ENCODE peak calls at places on chromosomes 11 and 22, in four cellular contexts. O is stimulated activated CD8-positive, alpha-beta memory T cell treated with anti-CD3 and anti-CD28 coated beads, Interleukin-7, amount 100 ng/mL, for 48 hours; D is adipocyte; V is NCI-H510A. T is an unnamed sample.
A peak's percentile ranks its signal among the peaks of the same experiment; 100 is the strongest.

GRCh38 chr11:32100495-32100894 is 9.6 kb downstream of the RCN1 start:
- DNase-seq in O (no peak), D (no peak), V (no peak), T (no peak)

GRCh38 chr11:35218956-35219355 is 80.0 kb downstream of the CD44 start:
- DNase-seq in O (no peak), D (peak; percentile 68), V (no peak), T (no peak)

GRCh38 chr11:28144808-28145207 is 36.6 kb downstream of the METTL15 start:
- DNase-seq in O (no peak), D (peak; percentile 10), V (no peak), T (no peak)

GRCh38 chr22:30080805-30081204 is 541 bp downstream of the HORMAD2 start:
- DNase-seq in O (no peak), D (no peak), V (no peak), T (no peak)

GRCh38 chr11:2377511-2378443 is 667 bp downstream of the CD81 start:
- DNase-seq in O (no peak), D (peak; percentile 89), V (no peak), T (peak; percentile 65)

GRCh38 chr11:59792507-59792906 is 18.1 kb downstream of the MRPL16 start:
- DNase-seq in O (no peak), D (no peak), V (no peak), T (no peak)

GRCh38 chr11:43418197-43418596 is 59.5 kb downstream of the TTC17 start:
- DNase-seq in O (no peak), D (no peak), V (no peak), T (no peak)

GRCh38 chr11:12767022-12767421 is 92.8 kb downstream of the TEAD1 start:
- DNase-seq in O (no peak), D (peak; percentile 45), V (no peak), T (no peak)

GRCh38 chr11:128420943-128421342 is 166.4 kb downstream of the ETS1 start:
- DNase-seq in O (no peak), D (peak; percentile 96), V (no peak), T (no peak)

GRCh38 chr11:96102664-96103068 is 178.8 kb upstream of the MTMR2 start:
- DNase-seq in O (no peak), D (peak; percentile 73), V (no peak), T (no peak)

GRCh38 chr11:94849836-94850235 is 81.7 kb downstream of the AMOTL1 start:
- DNase-seq in O (no peak), D (peak; percentile 65), V (no peak), T (no peak)

GRCh38 chr11:8872017-8872416 is 39.0 kb upstream of the AKIP1 start:
- DNase-seq in O (no peak), D (peak; percentile 30), V (no peak), T (no peak)

GRCh38 chr11:28713850-28714249 is 605.7 kb downstream of the METTL15 start:
- DNase-seq in O (no peak), D (no peak), V (no peak), T (no peak)

GRCh38 chr11:35303596-35304392 is 115.6 kb downstream of the SLC1A2 start:
- DNase-seq in O (no peak), D (peak; percentile 88), V (no peak), T (no peak)

GRCh38 chr11:10818594-10818993 is 9.9 kb upstream of the EIF4G2 start:
- DNase-seq in O (no peak), D (peak; percentile 47), V (no peak), T (no peak)

GRCh38 chr11:9210922-9211320 is 54.2 kb downstream of the DENND5A start:
- DNase-seq in O (no peak), D (no peak), V (no peak), T (no peak)

GRCh38 chr11:69654660-69655478 is 13.9 kb downstream of the CCND1 start:
- DNase-seq in O (no peak), D (no peak), V (no peak), T (no peak)

GRCh38 chr11:121582296-121582695 is 129.5 kb upstream of the SORL1-AS1 start:
- DNase-seq in O (no peak), D (no peak), V (no peak), T (no peak)

GRCh38 chr11:95095858-95096587 is 6.4 kb downstream of the ENDOD1 start:
- DNase-seq in O (no peak), D (peak; percentile 86), V (no peak), T (no peak)

GRCh38 chr22:30649430-30650007 is 13.9 kb downstream of the SLC35E4 start:
- DNase-seq in O (peak; percentile 74), D (peak; percentile 66), V (no peak), T (peak; percentile 94)

T was measured in activated naive CD4-positive, alpha-beta T cell treated with anti-CD3 and anti-CD28 coated beads, Interleukin-2, amount 50 U/mL, for 72 hours.